ENCODE peak calls at places on chromosomes 4 and X, in five cellular contexts. One of them, this sample, is unnamed.

GRCh38 chr4:6309755-6310154 is 40.1 kb downstream of the WFS1 start:
- DNase-seq in GM12878: no peak
- DNase-seq in A549: no peak
- DNase-seq in HepG2: no peak
- DNase-seq in K562: no peak
- DNase-seq in this sample: no peak

GRCh38 chr4:39502034-39502658 is 25.1 kb downstream of the UGDH start:
- DNase-seq in K562: no peak
- DNase-seq in GM12878: no peak
- DNase-seq in A549: no peak
- DNase-seq in HepG2: no peak
- DNase-seq in this sample: no peak

GRCh38 chr4:133694416-133694815 is 507.2 kb downstream of the PABPC4L start:
- DNase-seq in GM12878: no peak
- DNase-seq in A549: no peak
- DNase-seq in K562: no peak
- DNase-seq in HepG2: no peak
- DNase-seq in this sample: no peak

GRCh38 chr4:128649575-128650205 is 159.8 kb upstream of the JADE1 start:
- DNase-seq in GM12878: no peak
- DNase-seq in HepG2: peak
- DNase-seq in K562: no peak
- DNase-seq in A549: peak
- DNase-seq in this sample: no peak

GRCh38 chr4:39970559-39971270 is 7.0 kb downstream of the PDS5A start:
- DNase-seq in K562: no peak
- DNase-seq in GM12878: no peak
- DNase-seq in HepG2: peak
- DNase-seq in A549: peak
- DNase-seq in this sample: no peak

GRCh38 chr4:4791299-4791798 is 68.1 kb upstream of the MSX1 start:
- DNase-seq in GM12878: no peak
- DNase-seq in HepG2: no peak
- DNase-seq in K562: no peak
- DNase-seq in A549: no peak
- DNase-seq in this sample: peak

GRCh38 chr4:151658959-151659593 is 101.7 kb downstream of the GATB start:
- DNase-seq in HepG2: no peak
- DNase-seq in A549: no peak
- DNase-seq in GM12878: no peak
- DNase-seq in K562: no peak
- DNase-seq in this sample: no peak

GRCh38 chr4:128287159-128287870 is at the start of gene PGRMC2:
- DNase-seq in HepG2: no peak
- DNase-seq in GM12878: no peak
- DNase-seq in K562: peak
- DNase-seq in A549: peak
- DNase-seq in this sample: peak

GRCh38 chr4:128601992-128602695 is 207.4 kb upstream of the JADE1 start:
- DNase-seq in A549: peak
- DNase-seq in K562: peak
- DNase-seq in GM12878: no peak
- DNase-seq in HepG2: no peak
- DNase-seq in this sample: no peak

GRCh38 chr4:142128529-142128928 is 492.1 kb downstream of the IL15 start:
- DNase-seq in GM12878: no peak
- DNase-seq in K562: no peak
- DNase-seq in HepG2: no peak
- DNase-seq in A549: no peak
- DNase-seq in this sample: no peak

GRCh38 chr4:163758032-163758431 is 263.5 kb downstream of the TMA16 start:
- DNase-seq in GM12878: no peak
- DNase-seq in K562: no peak
- DNase-seq in A549: no peak
- DNase-seq in HepG2: no peak
- DNase-seq in this sample: no peak

GRCh38 chr4:73967891-73968290 is 13.9 kb downstream of the PF4 start:
- DNase-seq in HepG2: no peak
- DNase-seq in A549: no peak
- DNase-seq in GM12878: no peak
- DNase-seq in K562: no peak
- DNase-seq in this sample: no peak

GRCh38 chrX:69501433-69501832 is 2.7 kb upstream of the NALF2 start:
- DNase-seq in GM12878: no peak
- DNase-seq in K562: no peak
- DNase-seq in HepG2: peak
- DNase-seq in A549: peak
- DNase-seq in this sample: no peak

GRCh38 chrX:119150163-119151135 is 22.8 kb upstream of the KIAA1210 start:
- DNase-seq in HepG2: no peak
- DNase-seq in K562: no peak
- DNase-seq in GM12878: no peak
- DNase-seq in A549: no peak
- DNase-seq in this sample: no peak

GRCh38 chr4:96736352-96736889 is 896.5 kb downstream of the PDHA2 start:
- DNase-seq in K562: no peak
- DNase-seq in A549: peak
- DNase-seq in HepG2: no peak
- DNase-seq in GM12878: no peak
- DNase-seq in this sample: no peak

GRCh38 chr4:183766140-183766539 is 107.0 kb downstream of the TRAPPC11 start:
- DNase-seq in A549: no peak
- DNase-seq in K562: no peak
- DNase-seq in HepG2: no peak
- DNase-seq in GM12878: no peak
- DNase-seq in this sample: no peak

GRCh38 chr4:185016946-185017797 is 1.1 kb upstream of the HELT start:
- DNase-seq in A549: peak
- DNase-seq in K562: no peak
- DNase-seq in HepG2: no peak
- DNase-seq in GM12878: no peak
- DNase-seq in this sample: no peak

GRCh38 chr4:60637976-60638375 is 562.1 kb upstream of the ADGRL3 start:
- DNase-seq in K562: no peak
- DNase-seq in HepG2: no peak
- DNase-seq in A549: no peak
- DNase-seq in GM12878: no peak
- DNase-seq in this sample: no peak

GRCh38 chr4:7894677-7895181 is 44.9 kb downstream of the AFAP1 start:
- DNase-seq in GM12878: no peak
- DNase-seq in K562: no peak
- DNase-seq in HepG2: no peak
- DNase-seq in A549: no peak
- DNase-seq in this sample: peak

GRCh38 chr4:65089666-65090065 is 580.6 kb downstream of the EPHA5 start:
- DNase-seq in GM12878: no peak
- DNase-seq in HepG2: no peak
- DNase-seq in K562: no peak
- DNase-seq in A549: peak
- DNase-seq in this sample: no peak

GRCh38 chr4:104500452-104500851 is 5.8 kb upstream of the CXXC4 start:
- DNase-seq in GM12878: no peak
- DNase-seq in A549: no peak
- DNase-seq in K562: no peak
- DNase-seq in HepG2: no peak
- DNase-seq in this sample: no peak

GRCh38 chr4:1613099-1613495 is 71.0 kb downstream of the FAM53A start:
- DNase-seq in A549: no peak
- DNase-seq in K562: no peak
- DNase-seq in HepG2: no peak
- DNase-seq in GM12878: no peak
- DNase-seq in this sample: no peak

GRCh38 chr4:78962597-78963115 is 23.4 kb upstream of the PAQR3 start:
- DNase-seq in HepG2: no peak
- DNase-seq in GM12878: no peak
- DNase-seq in K562: no peak
- DNase-seq in A549: no peak
- DNase-seq in this sample: no peak

GRCh38 chr4:186096681-186097080 is 7.8 kb upstream of the FAM149A start:
- DNase-seq in A549: no peak
- DNase-seq in HepG2: no peak
- DNase-seq in K562: no peak
- DNase-seq in GM12878: no peak
- DNase-seq in this sample: peak

GRCh38 chr4:164383187-164384181 is 370.4 kb upstream of the SMIM31 start:
- DNase-seq in GM12878: no peak
- DNase-seq in K562: no peak
- DNase-seq in A549: peak
- DNase-seq in HepG2: no peak
- DNase-seq in this sample: peak

GRCh38 chrX:155612312-155613224 is at the start of gene TMLHE:
- DNase-seq in HepG2: peak
- DNase-seq in GM12878: peak
- DNase-seq in A549: peak
- DNase-seq in K562: peak
- DNase-seq in this sample: peak

GRCh38 chr4:48779095-48779997 is 733 bp downstream of the FRYL start:
- DNase-seq in K562: peak
- DNase-seq in HepG2: peak
- DNase-seq in GM12878: no peak
- DNase-seq in A549: peak
- DNase-seq in this sample: peak

GRCh38 chr4:99033956-99034355 is 38.4 kb downstream of the METAP1 start:
- DNase-seq in HepG2: no peak
- DNase-seq in A549: no peak
- DNase-seq in GM12878: no peak
- DNase-seq in K562: no peak
- DNase-seq in this sample: no peak

DNA sequence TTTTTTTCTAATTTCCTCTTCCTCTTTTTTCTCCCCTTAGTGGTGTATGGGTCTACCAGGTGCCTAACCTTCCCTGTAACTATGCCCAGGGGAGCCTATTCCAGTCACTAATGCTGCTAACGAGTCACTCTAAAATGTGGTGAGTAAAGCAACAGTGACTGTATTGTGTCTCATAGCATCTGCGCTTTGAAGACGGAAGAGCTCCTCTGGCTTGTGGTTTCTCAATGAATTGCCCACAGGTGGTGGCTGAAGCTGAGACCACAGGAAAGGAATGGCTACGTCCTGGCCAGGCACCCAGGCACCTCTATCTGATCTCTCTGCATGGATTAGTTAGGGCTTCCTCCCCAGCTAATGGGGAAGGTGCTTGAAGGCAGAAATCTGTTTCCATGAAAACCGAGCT is 763.5 kb upstream of the FRG1 start:
- DNase-seq in A549: no peak
- DNase-seq in K562: no peak
- DNase-seq in GM12878: no peak
- DNase-seq in HepG2: no peak
- DNase-seq in this sample: no peak
- TF ChIP-seq CHD2 in A549: no peak
- TF ChIP-seq CHD2 in K562: no peak
- TF ChIP-seq CHD2 in GM12878: no peak
- TF ChIP-seq CHD2 in HepG2: no peak
- TF ChIP-seq CHD2 in this sample: no peak

GRCh38 chr4:87390931-87391782 is at the start of gene HSD17B11:
- DNase-seq in K562: peak
- DNase-seq in HepG2: peak
- DNase-seq in A549: peak
- DNase-seq in GM12878: peak
- DNase-seq in this sample: peak
- TF ChIP-seq CHD2 in K562: no peak
- TF ChIP-seq CHD2 in HepG2: no peak
- TF ChIP-seq CHD2 in A549: no peak
- TF ChIP-seq CHD2 in GM12878: peak
- TF ChIP-seq CHD2 in this sample: no peak

GRCh38 chrX:39903937-39904336 is 193.8 kb downstream of the BCOR start:
- DNase-seq in A549: peak
- DNase-seq in HepG2: no peak
- DNase-seq in GM12878: no peak
- DNase-seq in K562: no peak
- DNase-seq in this sample: no peak
- TF ChIP-seq CHD2 in A549: no peak
- TF ChIP-seq CHD2 in HepG2: no peak
- TF ChIP-seq CHD2 in GM12878: no peak
- TF ChIP-seq CHD2 in K562: no peak
- TF ChIP-seq CHD2 in this sample: no peak

GRCh38 chr4:114921790-114922581 is 191.4 kb downstream of the NDST4 start:
- DNase-seq in GM12878: no peak
- DNase-seq in K562: no peak
- DNase-seq in HepG2: peak
- DNase-seq in A549: no peak
- DNase-seq in this sample: no peak
- TF ChIP-seq CHD2 in GM12878: no peak
- TF ChIP-seq CHD2 in K562: no peak
- TF ChIP-seq CHD2 in HepG2: no peak
- TF ChIP-seq CHD2 in A549: no peak
- TF ChIP-seq CHD2 in this sample: no peak